ENCODE peak calls at places on chromosomes 7 and 10, in four cellular contexts. W, D, E and Z are unnamed samples.
A peak's percentile ranks its signal among the peaks of the same experiment; 100 is the strongest.

GRCh38 chr7:111401516-111401915 is 160.8 kb downstream of the IMMP2L start:
- DNase-seq in W (no peak), D (no peak), E (no peak), Z (no peak)

GRCh38 chr7:3092468-3092867 is 48.8 kb upstream of the CARD11 start:
- DNase-seq in W (no peak), D (no peak), E (no peak), Z (no peak)

GRCh38 chr10:129942019-129942277 is 22.1 kb downstream of the EBF3 start:
- DNase-seq in W (no peak), D (no peak), E (no peak), Z (no peak)

GRCh38 chr10:95242581-95243317 is 48.1 kb downstream of the PDLIM1 start:
- DNase-seq in W (no peak), D (peak; percentile 68), E (no peak), Z (no peak)

GRCh38 chr7:133703547-133703946 is 423.6 kb upstream of the LRGUK start:
- DNase-seq in W (no peak), D (no peak), E (peak; percentile 50), Z (no peak)

GRCh38 chr10:47048533-47048905 is 137.3 kb downstream of the PTPN20 start:
- DNase-seq in W (no peak), D (no peak), E (no peak), Z (no peak)

GRCh38 chr7:75762350-75762917 is 9.6 kb downstream of the CCL26 start:
- DNase-seq in W (no peak), D (no peak), E (peak; percentile 17), Z (no peak)

GRCh38 chr10:15163261-15163864 is 5.1 kb downstream of the NMT2 start:
- DNase-seq in W (no peak), D (no peak), E (no peak), Z (no peak)

GRCh38 chr7:47581821-47582747 is at the start of gene TNS3:
- DNase-seq in W (no peak), D (peak; percentile 60), E (no peak), Z (peak; percentile 75)

GRCh38 chr7:100007887-100008286 is 7.5 kb upstream of the ZKSCAN1 start:
- DNase-seq in W (no peak), D (no peak), E (no peak), Z (no peak)

GRCh38 chr10:133378251-133379096 is 588 bp upstream of the PAOX start:
- DNase-seq in W (peak; percentile 40), D (peak; percentile 46), E (no peak), Z (peak; percentile 83)

GRCh38 chr7:27459729-27460048 is 203.0 kb downstream of the HIBADH start:
- DNase-seq in W (no peak), D (no peak), E (no peak), Z (no peak)

GRCh38 chr10:33566426-33566825 is 232.0 kb upstream of the NRP1 start:
- DNase-seq in W (no peak), D (no peak), E (no peak), Z (no peak)

GRCh38 chr7:139034855-139035587 is 821 bp downstream of the ZC3HAV1L start:
- DNase-seq in W (no peak), D (no peak), E (no peak), Z (no peak)

GRCh38 chr10:131210181-131210580 is 101.3 kb downstream of the TCERG1L start:
- DNase-seq in W (no peak), D (no peak), E (no peak), Z (no peak)

GRCh38 chr7:30476401-30477145 is 2.0 kb downstream of the NOD1 start:
- DNase-seq in W (no peak), D (no peak), E (no peak), Z (no peak)

GRCh38 chr10:132643709-132644543 is 106.3 kb downstream of the INPP5A start:
- DNase-seq in W (no peak), D (no peak), E (no peak), Z (no peak)

GRCh38 chr10:110153396-110153795 is 54.0 kb upstream of the MXI1 start:
- DNase-seq in W (no peak), D (no peak), E (no peak), Z (no peak)

GRCh38 chr7:22477876-22478450 is 22.0 kb downstream of the STEAP1B start:
- DNase-seq in W (no peak), D (no peak), E (no peak), Z (no peak)

GRCh38 chr7:836429-836828 is 4.2 kb downstream of the SUN1 start:
- DNase-seq in W (no peak), D (peak; percentile 53), E (no peak), Z (no peak)

GRCh38 chr7:101363734-101364374 is 1.2 kb downstream of the COL26A1 start:
- DNase-seq in W (no peak), D (peak; percentile 81), E (no peak), Z (peak; percentile 86)

GRCh38 chr7:129468087-129468486 is 33.9 kb downstream of the STRIP2 start:
- DNase-seq in W (no peak), D (no peak), E (peak; percentile 14), Z (no peak)

GRCh38 chr10:58044072-58044471 is 223.6 kb downstream of the IPMK start:
- DNase-seq in W (no peak), D (no peak), E (peak; percentile 81), Z (no peak)

GRCh38 chr10:84008878-84009277 is 130.4 kb upstream of the GHITM start:
- DNase-seq in W (no peak), D (peak; percentile 45), E (no peak), Z (no peak)
- TF ChIP-seq CTCF in W (no peak), D (peak; percentile 88), E (peak; percentile 66), Z (peak; percentile 80)

DNA sequence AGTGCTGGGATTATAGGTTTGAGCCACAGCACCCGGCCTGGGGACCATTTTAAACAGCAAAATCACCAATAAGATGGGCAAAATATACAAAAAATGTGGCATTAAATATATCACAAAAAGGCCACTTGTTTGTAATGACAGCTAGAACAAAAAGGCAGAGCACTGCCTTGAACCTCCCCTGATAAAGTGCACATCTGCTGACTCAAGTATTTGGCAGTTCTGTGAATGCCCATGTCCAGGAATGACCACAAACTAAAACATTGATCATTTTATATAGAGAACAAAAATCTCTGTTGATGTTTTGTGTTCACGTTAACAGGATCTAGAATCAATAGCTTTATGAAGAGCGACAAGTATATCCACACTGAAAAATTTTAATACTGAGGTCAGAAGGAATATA is 21.5 kb downstream of the HERC4 start:
- DNase-seq in W (no peak), D (no peak), E (no peak), Z (no peak)
- TF ChIP-seq CTCF in W (no peak), D (no peak), E (no peak), Z (no peak)

GRCh38 chr7:24979470-24979862 is 512 bp downstream of the OSBPL3 start:
- DNase-seq in W (peak; percentile 28), D (peak; percentile 64), E (no peak), Z (peak; percentile 76)
- TF ChIP-seq CTCF in W (peak; percentile 46), D (no peak), E (peak; percentile 58), Z (peak; percentile 70)

DNA sequence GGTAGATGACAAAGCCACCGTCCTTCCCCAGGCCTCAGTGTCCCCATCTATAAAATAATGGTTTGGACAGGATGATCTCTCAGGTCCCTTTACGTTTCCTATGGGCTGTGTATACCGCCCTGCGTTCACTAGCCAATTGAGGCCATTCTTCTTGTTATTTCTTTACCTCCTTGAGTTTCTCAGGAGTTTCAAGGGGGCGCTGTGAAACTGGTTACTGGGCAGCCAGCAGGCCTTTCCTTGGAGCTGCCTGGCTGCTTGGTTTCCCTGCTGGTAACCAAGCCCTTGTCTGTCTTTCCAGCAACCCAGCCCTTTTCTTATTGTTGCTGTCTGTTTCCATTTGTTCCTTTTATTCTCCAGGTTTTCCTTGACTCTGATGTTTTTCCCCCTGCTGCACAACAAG is 26.9 kb downstream of the FGF8 start:
- DNase-seq in W (no peak), D (peak; percentile 43), E (no peak), Z (no peak)
- TF ChIP-seq CTCF in W (no peak), D (no peak), E (no peak), Z (peak; percentile 58)

GRCh38 chr10:113368660-113369059 is 184.2 kb upstream of the HABP2 start:
- DNase-seq in W (no peak), D (no peak), E (no peak), Z (no peak)
- TF ChIP-seq CTCF in W (no peak), D (no peak), E (no peak), Z (no peak)

GRCh38 chr7:74544706-74545469 is 91.2 kb downstream of the GTF2IRD1 start:
- DNase-seq in W (no peak), D (peak; percentile 14), E (no peak), Z (no peak)
- TF ChIP-seq CTCF in W (peak; percentile 25), D (peak; percentile 79), E (peak; percentile 62), Z (peak; percentile 79)

GRCh38 chr7:43942997-43943701 is 16.9 kb downstream of the UBE2D4 start:
- DNase-seq in W (no peak), D (no peak), E (no peak), Z (no peak)
- TF ChIP-seq CTCF in W (no peak), D (no peak), E (no peak), Z (no peak)